ENCODE peak calls at places on chromosome 4, in six cellular contexts. B, S, K, Q, W and D are unnamed samples.

GRCh38 chr4:41256131-41256739 is 493 bp upstream of the UCHL1 start:
- DNase-seq in K (peak), Q (peak), B (no peak), W (peak), S (no peak), D (no peak)

GRCh38 chr4:38914859-38915258 is 47.3 kb downstream of the FAM114A1 start:
- DNase-seq in Q (no peak), B (no peak), K (no peak), S (no peak), W (no peak), D (no peak)

GRCh38 chr4:87219648-87220093 is 747 bp downstream of the KLHL8 start:
- DNase-seq in Q (peak), W (peak), S (peak), B (no peak), K (peak), D (no peak)

GRCh38 chr4:56613101-56613862 is 67.8 kb downstream of the HOPX start:
- DNase-seq in Q (peak), W (no peak), S (no peak), B (peak), K (peak), D (no peak)

GRCh38 chr4:74536557-74536956 is 91.6 kb downstream of the AREG start:
- DNase-seq in W (no peak), K (no peak), Q (peak), B (no peak), S (no peak), D (no peak)

GRCh38 chr4:80362578-80363181 is 27.1 kb downstream of the CFAP299 start:
- DNase-seq in Q (peak), S (peak), B (no peak), W (peak), K (peak), D (peak)

GRCh38 chr4:114318309-114318708 is 280.3 kb upstream of the UGT8 start:
- DNase-seq in B (no peak), Q (no peak), S (no peak), W (no peak), K (no peak), D (no peak)

GRCh38 chr4:82798168-82799005 is at the start of gene SCD5:
- DNase-seq in K (peak), S (peak), Q (peak), B (no peak), W (peak), D (peak)

GRCh38 chr4:162644346-162644745 is 480.5 kb upstream of the FSTL5 start:
- DNase-seq in W (no peak), B (no peak), Q (peak), K (no peak), S (no peak), D (no peak)

GRCh38 chr4:6767725-6768538 is 14.6 kb upstream of the KIAA0232 start:
- DNase-seq in Q (no peak), K (no peak), B (no peak), S (no peak), W (no peak), D (no peak)

GRCh38 chr4:120723986-120724385 is 198.5 kb downstream of the PRDM5 start:
- DNase-seq in Q (peak), K (no peak), S (no peak), B (no peak), W (peak), D (no peak)

GRCh38 chr4:127782275-127783025 is at the start of gene HSPA4L:
- DNase-seq in S (peak), K (peak), B (no peak), W (peak), Q (peak), D (no peak)

GRCh38 chr4:144906181-144906895 is 191.7 kb downstream of the ANAPC10 start:
- DNase-seq in S (no peak), W (no peak), B (no peak), Q (peak), K (peak), D (no peak)

GRCh38 chr4:24328300-24328699 is 256.1 kb downstream of the DHX15 start:
- DNase-seq in B (no peak), Q (no peak), K (no peak), S (no peak), W (no peak), D (no peak)

GRCh38 chr4:84530871-84531270 is 31.8 kb upstream of the NKX6-1 start:
- DNase-seq in K (peak), S (no peak), B (no peak), Q (peak), W (no peak), D (no peak)

GRCh38 chr4:11730545-11730944 is 301.9 kb upstream of the HS3ST1 start:
- DNase-seq in S (no peak), Q (no peak), B (no peak), W (no peak), K (no peak), D (no peak)

GRCh38 chr4:89558147-89558546 is 250.5 kb upstream of the GPRIN3 start:
- DNase-seq in S (no peak), K (peak), W (peak), Q (no peak), B (no peak), D (peak)

GRCh38 chr4:114563536-114564315 is 34.9 kb upstream of the UGT8 start:
- DNase-seq in Q (peak), S (no peak), W (no peak), K (peak), B (peak), D (no peak)

GRCh38 chr4:4585012-4585670 is 43.3 kb upstream of the STX18 start:
- DNase-seq in B (no peak), S (no peak), W (no peak), K (peak), Q (peak), D (no peak)

GRCh38 chr4:186169333-186169941 is 21.9 kb upstream of the CYP4V2 start:
- DNase-seq in B (no peak), W (no peak), Q (no peak), S (no peak), K (no peak), D (no peak)

GRCh38 chr4:141046255-141046654 is 87.0 kb downstream of the RNF150 start:
- DNase-seq in S (no peak), B (no peak), W (no peak), Q (peak), K (peak), D (peak)

GRCh38 chr4:25513814-25514213 is 136.8 kb downstream of the ANAPC4 start:
- DNase-seq in W (no peak), K (no peak), Q (no peak), S (no peak), B (no peak), D (no peak)

GRCh38 chr4:118120120-118120760 is 86.0 kb downstream of the NDST3 start:
- DNase-seq in Q (no peak), S (no peak), K (no peak), B (no peak), W (no peak), D (no peak)

GRCh38 chr4:149345424-149345823 is 470.2 kb downstream of the IQCM start:
- DNase-seq in S (no peak), B (no peak), K (no peak), W (no peak), Q (no peak), D (no peak)

GRCh38 chr4:126238010-126238409 is 923.3 kb downstream of the FAT4 start:
- DNase-seq in W (no peak), B (no peak), S (no peak), K (no peak), Q (no peak), D (no peak)